ENCODE peak calls at places on chromosome 11, in nine cellular contexts. One of them, this sample, is unnamed.

GRCh38 chr11:45096636-45097035 is 49.8 kb upstream of the PRDM11 start:
- DNase-seq in activated naive CD8-positive, alpha-beta T cell treated with anti-CD3 and anti-CD28 coated beads for 36 hours: no peak
- DNase-seq in hepatic stellate cell: no peak
- DNase-seq in occipital lobe: no peak
- DNase-seq in RPMI8226: no peak
- DNase-seq in activated CD8-positive, alpha-beta memory T cell treated with anti-CD3 and anti-CD28 coated beads for 48 hours: no peak
- DNase-seq in left ventricle myocardium inferior: no peak
- DNase-seq in HS-27A: no peak
- DNase-seq in stimulated activated CD8-positive, alpha-beta memory T cell treated with anti-CD3 and anti-CD28 coated beads, Interleukin-7, amount 100 ng/mL, for 48 hours: no peak
- DNase-seq in this sample: no peak

GRCh38 chr11:35484435-35484834 is 41.0 kb downstream of the PAMR1 start:
- DNase-seq in hepatic stellate cell: no peak
- DNase-seq in activated naive CD8-positive, alpha-beta T cell treated with anti-CD3 and anti-CD28 coated beads for 36 hours: no peak
- DNase-seq in stimulated activated CD8-positive, alpha-beta memory T cell treated with anti-CD3 and anti-CD28 coated beads, Interleukin-7, amount 100 ng/mL, for 48 hours: no peak
- DNase-seq in occipital lobe: no peak
- DNase-seq in left ventricle myocardium inferior: no peak
- DNase-seq in activated CD8-positive, alpha-beta memory T cell treated with anti-CD3 and anti-CD28 coated beads for 48 hours: no peak
- DNase-seq in RPMI8226: no peak
- DNase-seq in HS-27A: peak; percentile 94
- DNase-seq in this sample: no peak

GRCh38 chr11:128579790-128580504 is 7.4 kb downstream of the ETS1 start:
- DNase-seq in occipital lobe: no peak
- DNase-seq in HS-27A: no peak
- DNase-seq in RPMI8226: no peak
- DNase-seq in activated naive CD8-positive, alpha-beta T cell treated with anti-CD3 and anti-CD28 coated beads for 36 hours: no peak
- DNase-seq in activated CD8-positive, alpha-beta memory T cell treated with anti-CD3 and anti-CD28 coated beads for 48 hours: no peak
- DNase-seq in hepatic stellate cell: no peak
- DNase-seq in left ventricle myocardium inferior: no peak
- DNase-seq in stimulated activated CD8-positive, alpha-beta memory T cell treated with anti-CD3 and anti-CD28 coated beads, Interleukin-7, amount 100 ng/mL, for 48 hours: no peak
- DNase-seq in this sample: no peak

GRCh38 chr11:100866453-100866852 is 179.4 kb downstream of the ARHGAP42 start:
- DNase-seq in stimulated activated CD8-positive, alpha-beta memory T cell treated with anti-CD3 and anti-CD28 coated beads, Interleukin-7, amount 100 ng/mL, for 48 hours: no peak
- DNase-seq in HS-27A: no peak
- DNase-seq in occipital lobe: no peak
- DNase-seq in hepatic stellate cell: no peak
- DNase-seq in RPMI8226: no peak
- DNase-seq in activated naive CD8-positive, alpha-beta T cell treated with anti-CD3 and anti-CD28 coated beads for 36 hours: no peak
- DNase-seq in left ventricle myocardium inferior: no peak
- DNase-seq in activated CD8-positive, alpha-beta memory T cell treated with anti-CD3 and anti-CD28 coated beads for 48 hours: no peak
- DNase-seq in this sample: no peak

GRCh38 chr11:60700689-60701508 is 1.5 kb downstream of the MS4A8 start:
- DNase-seq in stimulated activated CD8-positive, alpha-beta memory T cell treated with anti-CD3 and anti-CD28 coated beads, Interleukin-7, amount 100 ng/mL, for 48 hours: no peak
- DNase-seq in RPMI8226: peak; percentile 5
- DNase-seq in hepatic stellate cell: no peak
- DNase-seq in activated naive CD8-positive, alpha-beta T cell treated with anti-CD3 and anti-CD28 coated beads for 36 hours: no peak
- DNase-seq in occipital lobe: no peak
- DNase-seq in HS-27A: no peak
- DNase-seq in left ventricle myocardium inferior: no peak
- DNase-seq in activated CD8-positive, alpha-beta memory T cell treated with anti-CD3 and anti-CD28 coated beads for 48 hours: no peak
- DNase-seq in this sample: no peak

GRCh38 chr11:84396521-84396920 is 1110.4 kb upstream of the CCDC90B start:
- DNase-seq in stimulated activated CD8-positive, alpha-beta memory T cell treated with anti-CD3 and anti-CD28 coated beads, Interleukin-7, amount 100 ng/mL, for 48 hours: no peak
- DNase-seq in activated naive CD8-positive, alpha-beta T cell treated with anti-CD3 and anti-CD28 coated beads for 36 hours: no peak
- DNase-seq in hepatic stellate cell: no peak
- DNase-seq in left ventricle myocardium inferior: no peak
- DNase-seq in RPMI8226: no peak
- DNase-seq in occipital lobe: no peak
- DNase-seq in activated CD8-positive, alpha-beta memory T cell treated with anti-CD3 and anti-CD28 coated beads for 48 hours: no peak
- DNase-seq in HS-27A: no peak
- DNase-seq in this sample: no peak

GRCh38 chr11:17014774-17015638 is 792 bp upstream of the PLEKHA7 start:
- DNase-seq in hepatic stellate cell: no peak
- DNase-seq in stimulated activated CD8-positive, alpha-beta memory T cell treated with anti-CD3 and anti-CD28 coated beads, Interleukin-7, amount 100 ng/mL, for 48 hours: no peak
- DNase-seq in HS-27A: no peak
- DNase-seq in RPMI8226: peak; percentile 23
- DNase-seq in activated naive CD8-positive, alpha-beta T cell treated with anti-CD3 and anti-CD28 coated beads for 36 hours: peak; percentile 20
- DNase-seq in occipital lobe: no peak
- DNase-seq in activated CD8-positive, alpha-beta memory T cell treated with anti-CD3 and anti-CD28 coated beads for 48 hours: no peak
- DNase-seq in left ventricle myocardium inferior: no peak
- DNase-seq in this sample: no peak

GRCh38 chr11:19493446-19493845 is 219.2 kb upstream of the NAV2 start:
- DNase-seq in occipital lobe: no peak
- DNase-seq in hepatic stellate cell: no peak
- DNase-seq in activated naive CD8-positive, alpha-beta T cell treated with anti-CD3 and anti-CD28 coated beads for 36 hours: no peak
- DNase-seq in left ventricle myocardium inferior: no peak
- DNase-seq in RPMI8226: no peak
- DNase-seq in activated CD8-positive, alpha-beta memory T cell treated with anti-CD3 and anti-CD28 coated beads for 48 hours: no peak
- DNase-seq in HS-27A: no peak
- DNase-seq in stimulated activated CD8-positive, alpha-beta memory T cell treated with anti-CD3 and anti-CD28 coated beads, Interleukin-7, amount 100 ng/mL, for 48 hours: no peak
- DNase-seq in this sample: no peak

GRCh38 chr11:126515501-126515900 is 160.0 kb downstream of the ST3GAL4 start:
- DNase-seq in RPMI8226: no peak
- DNase-seq in stimulated activated CD8-positive, alpha-beta memory T cell treated with anti-CD3 and anti-CD28 coated beads, Interleukin-7, amount 100 ng/mL, for 48 hours: no peak
- DNase-seq in activated CD8-positive, alpha-beta memory T cell treated with anti-CD3 and anti-CD28 coated beads for 48 hours: no peak
- DNase-seq in activated naive CD8-positive, alpha-beta T cell treated with anti-CD3 and anti-CD28 coated beads for 36 hours: no peak
- DNase-seq in hepatic stellate cell: no peak
- DNase-seq in left ventricle myocardium inferior: no peak
- DNase-seq in HS-27A: no peak
- DNase-seq in occipital lobe: no peak
- DNase-seq in this sample: no peak

GRCh38 chr11:73999581-74000306 is 9.1 kb downstream of the UCP3 start:
- DNase-seq in occipital lobe: no peak
- DNase-seq in RPMI8226: no peak
- DNase-seq in left ventricle myocardium inferior: no peak
- DNase-seq in activated naive CD8-positive, alpha-beta T cell treated with anti-CD3 and anti-CD28 coated beads for 36 hours: no peak
- DNase-seq in hepatic stellate cell: no peak
- DNase-seq in activated CD8-positive, alpha-beta memory T cell treated with anti-CD3 and anti-CD28 coated beads for 48 hours: no peak
- DNase-seq in HS-27A: no peak
- DNase-seq in stimulated activated CD8-positive, alpha-beta memory T cell treated with anti-CD3 and anti-CD28 coated beads, Interleukin-7, amount 100 ng/mL, for 48 hours: no peak
- DNase-seq in this sample: no peak

GRCh38 chr11:59207988-59208432 is 4.7 kb downstream of the MPEG1 start:
- DNase-seq in hepatic stellate cell: no peak
- DNase-seq in stimulated activated CD8-positive, alpha-beta memory T cell treated with anti-CD3 and anti-CD28 coated beads, Interleukin-7, amount 100 ng/mL, for 48 hours: no peak
- DNase-seq in HS-27A: no peak
- DNase-seq in activated CD8-positive, alpha-beta memory T cell treated with anti-CD3 and anti-CD28 coated beads for 48 hours: no peak
- DNase-seq in occipital lobe: no peak
- DNase-seq in activated naive CD8-positive, alpha-beta T cell treated with anti-CD3 and anti-CD28 coated beads for 36 hours: peak; percentile 57
- DNase-seq in left ventricle myocardium inferior: no peak
- DNase-seq in RPMI8226: peak; percentile 58
- DNase-seq in this sample: peak; percentile 11